ENCODE peak calls at places on chromosomes 7 and 10, in eight cellular contexts. One of them, this sample, is unnamed.

GRCh38 chr7:45937301-45937700 is 16.2 kb upstream of the IGFBP3 start:
- DNase-seq in GM06990: no peak
- DNase-seq in upper lobe of right lung: no peak
- DNase-seq in retinal pigment epithelial cell: no peak
- DNase-seq in left ventricle myocardium inferior: no peak
- DNase-seq in Calu3: no peak
- DNase-seq in B cell: no peak
- DNase-seq in cardiac muscle cell: no peak
- DNase-seq in this sample: no peak

GRCh38 chr7:104328970-104329825 is 795 bp downstream of the LHFPL3 start:
- DNase-seq in GM06990: peak; percentile 4
- DNase-seq in upper lobe of right lung: no peak
- DNase-seq in retinal pigment epithelial cell: no peak
- DNase-seq in left ventricle myocardium inferior: no peak
- DNase-seq in Calu3: no peak
- DNase-seq in B cell: no peak
- DNase-seq in cardiac muscle cell: no peak
- DNase-seq in this sample: peak; percentile 5

GRCh38 chr10:22429146-22429545 is 83.8 kb downstream of the SPAG6 start:
- DNase-seq in GM06990: no peak
- DNase-seq in upper lobe of right lung: no peak
- DNase-seq in retinal pigment epithelial cell: no peak
- DNase-seq in left ventricle myocardium inferior: no peak
- DNase-seq in Calu3: no peak
- DNase-seq in B cell: no peak
- DNase-seq in cardiac muscle cell: no peak
- DNase-seq in this sample: no peak

GRCh38 chr10:3978762-3979161 is 193.8 kb upstream of the KLF6 start:
- DNase-seq in GM06990: no peak
- DNase-seq in upper lobe of right lung: no peak
- DNase-seq in retinal pigment epithelial cell: no peak
- DNase-seq in left ventricle myocardium inferior: no peak
- DNase-seq in Calu3: no peak
- DNase-seq in B cell: no peak
- DNase-seq in cardiac muscle cell: no peak
- DNase-seq in this sample: no peak

GRCh38 chr10:20596911-20597310 is 300.2 kb downstream of the NEBL start:
- DNase-seq in GM06990: no peak
- DNase-seq in upper lobe of right lung: no peak
- DNase-seq in retinal pigment epithelial cell: peak; percentile 39
- DNase-seq in left ventricle myocardium inferior: no peak
- DNase-seq in Calu3: no peak
- DNase-seq in B cell: no peak
- DNase-seq in cardiac muscle cell: peak; percentile 66
- DNase-seq in this sample: no peak

GRCh38 chr7:105651798-105652197 is 70.5 kb upstream of the EFCAB10 start:
- DNase-seq in GM06990: no peak
- DNase-seq in upper lobe of right lung: no peak
- DNase-seq in retinal pigment epithelial cell: no peak
- DNase-seq in left ventricle myocardium inferior: no peak
- DNase-seq in Calu3: no peak
- DNase-seq in B cell: no peak
- DNase-seq in cardiac muscle cell: no peak
- DNase-seq in this sample: no peak

GRCh38 chr7:90701021-90701420 is 104.9 kb downstream of the CDK14 start:
- DNase-seq in GM06990: no peak
- DNase-seq in upper lobe of right lung: no peak
- DNase-seq in retinal pigment epithelial cell: no peak
- DNase-seq in left ventricle myocardium inferior: no peak
- DNase-seq in Calu3: no peak
- DNase-seq in B cell: peak; percentile 27
- DNase-seq in cardiac muscle cell: no peak
- DNase-seq in this sample: no peak

GRCh38 chr7:13911920-13912319 is 77.5 kb downstream of the ETV1 start:
- DNase-seq in GM06990: no peak
- DNase-seq in upper lobe of right lung: no peak
- DNase-seq in retinal pigment epithelial cell: no peak
- DNase-seq in left ventricle myocardium inferior: no peak
- DNase-seq in Calu3: no peak
- DNase-seq in B cell: no peak
- DNase-seq in cardiac muscle cell: no peak
- DNase-seq in this sample: no peak

GRCh38 chr10:79050896-79051555 is 17.7 kb upstream of the ZMIZ1 start:
- DNase-seq in GM06990: no peak
- DNase-seq in upper lobe of right lung: peak; percentile 56
- DNase-seq in retinal pigment epithelial cell: no peak
- DNase-seq in left ventricle myocardium inferior: peak; percentile 4
- DNase-seq in Calu3: no peak
- DNase-seq in B cell: no peak
- DNase-seq in cardiac muscle cell: no peak
- DNase-seq in this sample: no peak

GRCh38 chr10:12397147-12397896 is 48.0 kb downstream of the CAMK1D start:
- DNase-seq in GM06990: no peak
- DNase-seq in upper lobe of right lung: no peak
- DNase-seq in retinal pigment epithelial cell: no peak
- DNase-seq in left ventricle myocardium inferior: no peak
- DNase-seq in Calu3: no peak
- DNase-seq in B cell: no peak
- DNase-seq in cardiac muscle cell: no peak
- DNase-seq in this sample: no peak

GRCh38 chr7:30735631-30736030 is 16.3 kb upstream of the INMT start:
- DNase-seq in GM06990: no peak
- DNase-seq in upper lobe of right lung: peak; percentile 18
- DNase-seq in retinal pigment epithelial cell: no peak
- DNase-seq in left ventricle myocardium inferior: no peak
- DNase-seq in Calu3: no peak
- DNase-seq in B cell: no peak
- DNase-seq in cardiac muscle cell: no peak
- DNase-seq in this sample: no peak

GRCh38 chr7:139557857-139558581 is 34.5 kb downstream of the CLEC2L start:
- DNase-seq in GM06990: no peak
- DNase-seq in upper lobe of right lung: no peak
- DNase-seq in retinal pigment epithelial cell: no peak
- DNase-seq in left ventricle myocardium inferior: no peak
- DNase-seq in Calu3: no peak
- DNase-seq in B cell: no peak
- DNase-seq in cardiac muscle cell: no peak
- DNase-seq in this sample: no peak

GRCh38 chr7:29604052-29604451 is 40.4 kb downstream of the PRR15 start:
- DNase-seq in GM06990: no peak
- DNase-seq in upper lobe of right lung: no peak
- DNase-seq in retinal pigment epithelial cell: no peak
- DNase-seq in left ventricle myocardium inferior: no peak
- DNase-seq in Calu3: no peak
- DNase-seq in B cell: no peak
- DNase-seq in cardiac muscle cell: no peak
- DNase-seq in this sample: no peak

GRCh38 chr7:2763607-2764006 is 75.6 kb downstream of the AMZ1 start:
- DNase-seq in GM06990: no peak
- DNase-seq in upper lobe of right lung: no peak
- DNase-seq in retinal pigment epithelial cell: no peak
- DNase-seq in left ventricle myocardium inferior: no peak
- DNase-seq in Calu3: no peak
- DNase-seq in B cell: no peak
- DNase-seq in cardiac muscle cell: no peak
- DNase-seq in this sample: no peak

GRCh38 chr10:126476256-126476655 is 88.0 kb upstream of the ADAM12 start:
- DNase-seq in GM06990: no peak
- DNase-seq in upper lobe of right lung: no peak
- DNase-seq in retinal pigment epithelial cell: no peak
- DNase-seq in left ventricle myocardium inferior: no peak
- DNase-seq in Calu3: no peak
- DNase-seq in B cell: no peak
- DNase-seq in cardiac muscle cell: peak; percentile 35
- DNase-seq in this sample: no peak

GRCh38 chr7:72925546-72926120 is 738 bp downstream of the POM121 start:
- DNase-seq in GM06990: no peak
- DNase-seq in upper lobe of right lung: no peak
- DNase-seq in retinal pigment epithelial cell: no peak
- DNase-seq in left ventricle myocardium inferior: no peak
- DNase-seq in Calu3: no peak
- DNase-seq in B cell: peak; percentile 45
- DNase-seq in cardiac muscle cell: peak; percentile 6
- DNase-seq in this sample: no peak

GRCh38 chr7:149500201-149500600 is 2.6 kb upstream of the ZNF746 start:
- DNase-seq in GM06990: no peak
- DNase-seq in upper lobe of right lung: no peak
- DNase-seq in retinal pigment epithelial cell: no peak
- DNase-seq in left ventricle myocardium inferior: no peak
- DNase-seq in Calu3: no peak
- DNase-seq in B cell: no peak
- DNase-seq in cardiac muscle cell: no peak
- DNase-seq in this sample: no peak

GRCh38 chr10:118054383-118054782 is 7.6 kb upstream of the RAB11FIP2 start:
- DNase-seq in GM06990: no peak
- DNase-seq in upper lobe of right lung: no peak
- DNase-seq in retinal pigment epithelial cell: no peak
- DNase-seq in left ventricle myocardium inferior: no peak
- DNase-seq in Calu3: no peak
- DNase-seq in B cell: no peak
- DNase-seq in cardiac muscle cell: no peak
- DNase-seq in this sample: no peak

GRCh38 chr7:49030221-49030620 is 105.9 kb downstream of the CDC14C start:
- DNase-seq in GM06990: no peak
- DNase-seq in upper lobe of right lung: no peak
- DNase-seq in retinal pigment epithelial cell: no peak
- DNase-seq in left ventricle myocardium inferior: no peak
- DNase-seq in Calu3: no peak
- DNase-seq in B cell: no peak
- DNase-seq in cardiac muscle cell: no peak
- DNase-seq in this sample: no peak

GRCh38 chr7:151599401-151600227 is 79.9 kb upstream of the RHEB start:
- DNase-seq in GM06990: no peak
- DNase-seq in upper lobe of right lung: no peak
- DNase-seq in retinal pigment epithelial cell: peak; percentile 81
- DNase-seq in left ventricle myocardium inferior: no peak
- DNase-seq in Calu3: peak; percentile 36
- DNase-seq in B cell: no peak
- DNase-seq in cardiac muscle cell: no peak
- DNase-seq in this sample: no peak

GRCh38 chr10:72637398-72637857 is 11.5 kb upstream of the MICU1 start:
- DNase-seq in GM06990: peak; percentile 40
- DNase-seq in upper lobe of right lung: no peak
- DNase-seq in retinal pigment epithelial cell: no peak
- DNase-seq in left ventricle myocardium inferior: peak; percentile 34
- DNase-seq in Calu3: peak; percentile 16
- DNase-seq in B cell: no peak
- DNase-seq in cardiac muscle cell: peak; percentile 2
- DNase-seq in this sample: no peak

GRCh38 chr10:72638586-72639440 is 12.9 kb upstream of the MICU1 start:
- DNase-seq in GM06990: no peak
- DNase-seq in upper lobe of right lung: no peak
- DNase-seq in retinal pigment epithelial cell: no peak
- DNase-seq in left ventricle myocardium inferior: no peak
- DNase-seq in Calu3: peak; percentile 82
- DNase-seq in B cell: no peak
- DNase-seq in cardiac muscle cell: no peak
- DNase-seq in this sample: no peak

GRCh38 chr10:72642318-72642717 is 16.4 kb upstream of the MICU1 start:
- DNase-seq in GM06990: no peak
- DNase-seq in upper lobe of right lung: no peak
- DNase-seq in retinal pigment epithelial cell: no peak
- DNase-seq in left ventricle myocardium inferior: no peak
- DNase-seq in Calu3: no peak
- DNase-seq in B cell: no peak
- DNase-seq in cardiac muscle cell: no peak
- DNase-seq in this sample: no peak

GRCh38 chr10:72645263-72645858 is 19.5 kb upstream of the MICU1 start:
- DNase-seq in GM06990: no peak
- DNase-seq in upper lobe of right lung: no peak
- DNase-seq in retinal pigment epithelial cell: no peak
- DNase-seq in left ventricle myocardium inferior: no peak
- DNase-seq in Calu3: no peak
- DNase-seq in B cell: no peak
- DNase-seq in cardiac muscle cell: no peak
- DNase-seq in this sample: no peak

GRCh38 chr10:72639441-72639873 is 13.6 kb upstream of the MICU1 start:
- DNase-seq in GM06990: no peak
- DNase-seq in upper lobe of right lung: no peak
- DNase-seq in retinal pigment epithelial cell: no peak
- DNase-seq in left ventricle myocardium inferior: no peak
- DNase-seq in Calu3: no peak
- DNase-seq in B cell: no peak
- DNase-seq in cardiac muscle cell: no peak
- DNase-seq in this sample: no peak
- TF ChIP-seq CTCF in GM06990: no peak
- TF ChIP-seq CTCF in upper lobe of right lung: no peak
- TF ChIP-seq CTCF in retinal pigment epithelial cell: no peak
- TF ChIP-seq CTCF in left ventricle myocardium inferior: no peak
- TF ChIP-seq CTCF in Calu3: no peak
- TF ChIP-seq CTCF in B cell: no peak
- TF ChIP-seq CTCF in cardiac muscle cell: no peak
- TF ChIP-seq CTCF in this sample: no peak

GRCh38 chr7:17152698-17153097 is 145.8 kb upstream of the AHR start:
- DNase-seq in GM06990: peak; percentile 18
- DNase-seq in upper lobe of right lung: no peak
- DNase-seq in retinal pigment epithelial cell: no peak
- DNase-seq in left ventricle myocardium inferior: no peak
- DNase-seq in Calu3: no peak
- DNase-seq in B cell: peak; percentile 6
- DNase-seq in cardiac muscle cell: no peak
- DNase-seq in this sample: no peak
- TF ChIP-seq CTCF in GM06990: no peak
- TF ChIP-seq CTCF in upper lobe of right lung: no peak
- TF ChIP-seq CTCF in retinal pigment epithelial cell: no peak
- TF ChIP-seq CTCF in left ventricle myocardium inferior: no peak
- TF ChIP-seq CTCF in Calu3: no peak
- TF ChIP-seq CTCF in B cell: no peak
- TF ChIP-seq CTCF in cardiac muscle cell: no peak
- TF ChIP-seq CTCF in this sample: no peak

DNA sequence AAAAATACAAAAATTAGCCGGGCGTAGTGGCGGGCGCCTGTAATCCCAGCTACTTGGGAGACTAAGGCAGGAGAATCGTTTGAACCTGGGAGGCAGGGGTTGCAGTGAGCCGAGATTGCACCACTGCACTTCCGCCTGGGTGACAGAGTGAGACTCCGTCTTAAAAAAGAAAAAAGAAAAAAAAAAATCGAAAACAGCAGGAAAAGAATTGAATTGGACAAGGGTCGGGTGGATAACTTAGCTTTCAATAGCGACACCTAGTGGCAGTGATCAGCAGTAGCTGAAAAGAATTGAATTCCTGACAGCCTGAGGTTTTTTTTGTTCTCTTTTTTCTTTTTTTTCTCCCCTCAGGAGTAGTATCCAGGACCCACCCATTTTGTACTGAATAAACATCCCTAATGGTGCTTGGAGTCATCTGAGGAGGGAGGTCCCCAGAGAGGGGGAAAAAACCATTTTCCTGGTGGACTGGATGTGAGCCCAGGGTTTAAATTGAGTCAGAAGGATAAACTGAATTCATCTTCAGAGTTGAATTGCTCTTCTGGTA is 55.1 kb downstream of the CYCS start:
- DNase-seq in GM06990: peak; percentile 24
- DNase-seq in upper lobe of right lung: no peak
- DNase-seq in retinal pigment epithelial cell: no peak
- DNase-seq in left ventricle myocardium inferior: peak; percentile 19
- DNase-seq in Calu3: peak; percentile 77
- DNase-seq in B cell: peak; percentile 73
- DNase-seq in cardiac muscle cell: peak; percentile 80
- DNase-seq in this sample: peak; percentile 47
- TF ChIP-seq CTCF in GM06990: peak; percentile 77
- TF ChIP-seq CTCF in upper lobe of right lung: peak; percentile 93
- TF ChIP-seq CTCF in retinal pigment epithelial cell: peak; percentile 85
- TF ChIP-seq CTCF in left ventricle myocardium inferior: peak; percentile 93
- TF ChIP-seq CTCF in Calu3: peak; percentile 74
- TF ChIP-seq CTCF in B cell: peak; percentile 95
- TF ChIP-seq CTCF in cardiac muscle cell: peak; percentile 79
- TF ChIP-seq CTCF in this sample: peak; percentile 98

GRCh38 chr10:46022978-46023702 is 7.3 kb downstream of the NCOA4 start:
- DNase-seq in GM06990: peak; percentile 89
- DNase-seq in upper lobe of right lung: peak; percentile 99
- DNase-seq in retinal pigment epithelial cell: peak; percentile 83
- DNase-seq in left ventricle myocardium inferior: peak; percentile 93
- DNase-seq in Calu3: peak; percentile 93
- DNase-seq in B cell: peak; percentile 80
- DNase-seq in cardiac muscle cell: peak; percentile 96
- DNase-seq in this sample: peak; percentile 79
- TF ChIP-seq CTCF in GM06990: peak; percentile 48
- TF ChIP-seq CTCF in upper lobe of right lung: peak; percentile 42
- TF ChIP-seq CTCF in retinal pigment epithelial cell: peak; percentile 34
- TF ChIP-seq CTCF in left ventricle myocardium inferior: peak; percentile 43
- TF ChIP-seq CTCF in Calu3: no peak
- TF ChIP-seq CTCF in B cell: no peak
- TF ChIP-seq CTCF in cardiac muscle cell: peak; percentile 32
- TF ChIP-seq CTCF in this sample: peak; percentile 23

This sample was measured in neural crest cell.